ENCODE peak calls at places on chromosomes 3 and 15, in four cellular contexts. F is heart right ventricle, D is keratinocyte, J is A549. Q is an unnamed sample.

GRCh38 chr3:43246956-43247355 is 39.4 kb upstream of the SNRK start:
- DNase-seq in F (peak), D (no peak), J (no peak), Q (no peak)

GRCh38 chr15:90306560-90306959 is 41.1 kb downstream of the NGRN start:
- DNase-seq in F (no peak), D (no peak), J (no peak), Q (no peak)

GRCh38 chr15:51284871-51285270 is 53.5 kb downstream of the CYP19A1 start:
- DNase-seq in F (no peak), D (no peak), J (no peak), Q (no peak)

GRCh38 chr3:135982404-135982761 is 16.9 kb downstream of the PPP2R3A start:
- DNase-seq in F (no peak), D (no peak), J (no peak), Q (no peak)

GRCh38 chr3:138219255-138219654 is 32.2 kb downstream of the ARMC8 start:
- DNase-seq in F (no peak), D (no peak), J (no peak), Q (no peak)

GRCh38 chr3:123773681-123774431 is 110.3 kb downstream of the MYLK start:
- DNase-seq in F (no peak), D (no peak), J (no peak), Q (peak)

GRCh38 chr15:44596511-44597010 is 59.6 kb downstream of the EIF3J start:
- DNase-seq in F (no peak), D (no peak), J (no peak), Q (no peak)

GRCh38 chr15:77546050-77546501 is 86.6 kb downstream of the LINGO1 start:
- DNase-seq in F (no peak), D (peak), J (peak), Q (no peak)

GRCh38 chr3:59968510-59968909 is 918.7 kb upstream of the CFAP20DC start:
- DNase-seq in F (no peak), D (no peak), J (no peak), Q (no peak)

GRCh38 chr3:123842711-123843110 is 41.4 kb downstream of the MYLK start:
- DNase-seq in F (no peak), D (no peak), J (no peak), Q (no peak)

GRCh38 chr15:72306211-72306785 is 13.7 kb downstream of the CELF6 start:
- DNase-seq in F (no peak), D (no peak), J (no peak), Q (no peak)

GRCh38 chr3:196756738-196757137 is 17.1 kb downstream of the PAK2 start:
- DNase-seq in F (no peak), D (no peak), J (no peak), Q (no peak)

GRCh38 chr3:30475038-30475808 is 131.2 kb upstream of the TGFBR2 start:
- DNase-seq in F (no peak), D (no peak), J (no peak), Q (no peak)

GRCh38 chr3:62823461-62824050 is 51.7 kb downstream of the CADPS start:
- DNase-seq in F (no peak), D (no peak), J (no peak), Q (no peak)

GRCh38 chr3:129059311-129059975 is 1.1 kb upstream of the GP9 start:
- DNase-seq in F (peak), D (no peak), J (no peak), Q (no peak)

GRCh38 chr3:183515968-183516851 is 39.3 kb downstream of the KLHL6 start:
- DNase-seq in F (no peak), D (no peak), J (no peak), Q (no peak)

GRCh38 chr15:70562906-70563305 is 200.5 kb downstream of the UACA start:
- DNase-seq in F (no peak), D (no peak), J (no peak), Q (no peak)

GRCh38 chr3:4716731-4717362 is 223.7 kb downstream of the ITPR1 start:
- DNase-seq in F (no peak), D (no peak), J (no peak), Q (no peak)

GRCh38 chr15:99324082-99324620 is 72.9 kb downstream of the LRRC28 start:
- DNase-seq in F (peak), D (no peak), J (peak), Q (no peak)

GRCh38 chr3:6172871-6173667 is 687.8 kb upstream of the GRM7 start:
- DNase-seq in F (no peak), D (no peak), J (no peak), Q (no peak)

GRCh38 chr3:112132088-112132487 is 960 bp downstream of the GCSAM start:
- DNase-seq in F (no peak), D (no peak), J (no peak), Q (no peak)

GRCh38 chr15:45199136-45199810 is 11.5 kb upstream of the SHF start:
- DNase-seq in F (no peak), D (no peak), J (no peak), Q (no peak)

GRCh38 chr3:50365080-50365841 is 5.9 kb upstream of the TMEM115 start:
- DNase-seq in F (peak), D (peak), J (no peak), Q (peak)

GRCh38 chr15:34721802-34722795 is 32.7 kb downstream of the GJD2 start:
- DNase-seq in F (peak), D (no peak), J (peak), Q (peak)

GRCh38 chr3:27349832-27350231 is 19.4 kb downstream of the NEK10 start:
- DNase-seq in F (no peak), D (no peak), J (no peak), Q (no peak)

GRCh38 chr3:160006282-160007163 is 17.9 kb downstream of the IL12A start:
- DNase-seq in F (peak), D (no peak), J (peak), Q (no peak)

GRCh38 chr3:160005004-160005403 is 16.4 kb downstream of the IL12A start:
- DNase-seq in F (no peak), D (no peak), J (no peak), Q (no peak)

GRCh38 chr3:160001154-160001760 is 12.6 kb downstream of the IL12A start:
- DNase-seq in F (no peak), D (no peak), J (no peak), Q (no peak)

GRCh38 chr3:160001850-160002623 is 13.4 kb downstream of the IL12A start:
- DNase-seq in F (no peak), D (no peak), J (no peak), Q (no peak)

DNA sequence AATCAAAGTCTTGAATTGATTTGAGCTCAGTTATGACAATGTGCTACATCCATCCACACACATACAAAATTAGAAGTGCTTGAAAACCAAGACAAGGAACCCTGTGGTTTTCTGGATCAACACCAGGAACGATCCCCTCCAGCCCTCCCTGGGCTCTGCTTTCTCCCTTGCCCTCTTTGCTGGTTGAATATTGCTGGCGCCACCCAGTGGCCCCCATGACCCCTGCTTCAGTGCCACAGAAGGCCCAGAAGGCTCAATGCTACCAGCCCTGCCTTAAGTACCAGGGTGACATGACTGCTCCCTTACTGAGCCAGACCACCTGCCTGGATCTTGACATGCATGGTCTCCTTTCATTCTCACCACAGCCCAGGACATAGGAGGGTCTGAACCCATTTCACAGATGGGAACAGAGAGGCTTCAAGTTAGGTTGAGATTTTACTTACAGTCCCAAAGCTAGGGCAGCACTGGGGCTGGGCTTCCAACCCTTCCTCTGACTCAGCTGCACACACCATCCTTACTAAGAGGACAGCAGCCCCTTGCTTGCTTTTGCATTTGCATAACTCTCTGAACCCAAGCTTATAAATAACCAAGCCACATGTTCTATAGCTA is 15.0 kb downstream of the IL12A start:
- DNase-seq in F (peak), D (no peak), J (peak), Q (peak)
- TF ChIP-seq CTCF in F (peak), D (peak), J (peak), Q (peak)

GRCh38 chr3:64318001-64318400 is 92.7 kb upstream of the PRICKLE2 start:
- DNase-seq in F (no peak), D (no peak), J (no peak), Q (no peak)

GRCh38 chr3:64319391-64319790 is 94.1 kb upstream of the PRICKLE2 start:
- DNase-seq in F (no peak), D (no peak), J (no peak), Q (no peak)

GRCh38 chr3:64316971-64317370 is 91.7 kb upstream of the PRICKLE2 start:
- DNase-seq in F (no peak), D (peak), J (no peak), Q (no peak)

GRCh38 chr3:64321747-64322146 is 96.5 kb upstream of the PRICKLE2 start:
- DNase-seq in F (no peak), D (no peak), J (peak), Q (no peak)

GRCh38 chr3:64318670-64319271 is 93.5 kb upstream of the PRICKLE2 start:
- DNase-seq in F (no peak), D (no peak), J (no peak), Q (no peak)
- H3K27ac ChIP-seq in F (no peak), D (no peak), J (no peak), Q (peak)

GRCh38 chr3:64473476-64473875 is 214.3 kb downstream of the ADAMTS9 start:
- DNase-seq in F (no peak), D (no peak), J (no peak), Q (no peak)

GRCh38 chr3:64470436-64470835 is 217.4 kb downstream of the ADAMTS9 start:
- DNase-seq in F (no peak), D (no peak), J (no peak), Q (no peak)

DNA sequence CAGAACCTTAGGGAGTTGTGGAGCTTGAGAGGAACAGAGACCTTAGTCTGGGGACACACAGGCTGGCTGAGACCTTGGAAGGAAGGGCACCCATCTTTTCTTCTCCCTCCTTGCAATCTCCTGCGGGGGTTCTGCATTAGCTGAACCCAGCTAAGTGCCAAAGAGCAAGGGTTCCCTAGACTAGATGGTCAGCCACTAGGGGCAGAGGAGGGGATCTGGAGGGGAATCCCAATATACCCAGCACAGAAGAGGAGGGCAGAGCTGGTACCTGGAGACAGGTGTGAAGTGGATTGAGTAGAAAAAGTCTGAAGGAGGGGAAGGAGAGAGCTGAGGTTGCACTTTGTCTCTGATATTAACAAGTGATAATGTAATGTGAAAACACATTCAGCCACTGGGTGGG is 212.8 kb downstream of the ADAMTS9 start:
- DNase-seq in F (no peak), D (no peak), J (peak), Q (no peak)
- TF ChIP-seq CTCF in F (no peak), D (no peak), J (no peak), Q (no peak)

DNA sequence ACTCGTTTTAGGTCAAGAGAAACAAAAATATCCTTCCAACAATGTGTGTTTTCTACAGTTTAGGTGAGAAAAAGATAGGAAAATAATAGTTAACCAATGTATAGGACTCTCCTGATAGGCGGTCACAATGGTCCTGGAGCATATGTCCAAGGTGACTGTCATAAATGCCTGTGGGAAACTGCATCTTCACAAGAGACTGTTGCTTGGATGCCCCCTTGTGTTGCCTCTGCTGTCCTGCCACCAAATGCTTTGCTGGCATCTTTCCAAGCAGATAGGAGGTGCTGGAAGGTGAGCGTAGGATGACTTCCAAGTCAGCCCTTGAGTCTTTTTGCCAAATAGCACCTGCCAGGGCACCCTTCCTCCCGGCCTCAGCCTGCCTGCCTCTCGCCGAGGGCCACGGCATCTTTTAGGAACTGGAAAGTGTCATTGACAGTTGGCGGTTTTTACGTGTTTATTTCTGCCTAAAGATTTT is 24.1 kb upstream of the SACM1L start:
- DNase-seq in F (peak), D (no peak), J (peak), Q (no peak)
- H3K27ac ChIP-seq in F (peak), D (no peak), J (peak), Q (no peak)

GRCh38 chr3:151412989-151413388 is 28.4 kb upstream of the P2RY12 start:
- DNase-seq in F (no peak), D (no peak), J (no peak), Q (peak)
- TF ChIP-seq CTCF in F (no peak), D (peak), J (no peak), Q (no peak)

GRCh38 chr3:177878192-177878591 is 658.0 kb upstream of the KCNMB2 start:
- DNase-seq in F (no peak), D (no peak), J (no peak), Q (no peak)

GRCh38 chr3:177881330-177881729 is 654.9 kb upstream of the KCNMB2 start:
- DNase-seq in F (no peak), D (no peak), J (no peak), Q (no peak)

GRCh38 chr3:177875786-177876476 is 660.3 kb upstream of the KCNMB2 start:
- DNase-seq in F (no peak), D (no peak), J (no peak), Q (no peak)
- H3K27ac ChIP-seq in F (no peak), D (no peak), J (no peak), Q (no peak)

GRCh38 chr3:149129326-149130123 is at the start of gene HPS3:
- DNase-seq in F (peak), D (peak), J (peak), Q (peak)
- TF ChIP-seq CTCF in F (peak), D (no peak), J (no peak), Q (no peak)

Q was measured in left lung.